ENCODE peak calls at places on chromosomes 16 and 17, in ten cellular contexts. V is PC-3, H is heart right ventricle, J is pancreas, A is cardiac muscle cell, R is brain microvascular endothelial cell, F is transverse colon, N is ovary, M is kidney epithelial cell, Q is mucosa of descending colon. E is an unnamed sample.

GRCh38 chr17:76433693-76434092 is 19.3 kb downstream of the UBE2O start:
- DNase-seq in V (no peak), H (no peak), J (no peak), A (no peak), R (no peak), F (no peak), N (no peak), M (no peak), Q (no peak), E (no peak)

GRCh38 chr17:43530303-43531081 is 15.6 kb downstream of the ETV4 start:
- DNase-seq in V (no peak), H (peak; percentile 84), J (peak; percentile 70), A (peak; percentile 95), R (peak; percentile 74), F (no peak), N (peak; percentile 93), M (peak; percentile 85), Q (peak; percentile 49), E (peak; percentile 79)

GRCh38 chr17:74357466-74357809 is 4.2 kb downstream of the BTBD17 start:
- DNase-seq in V (no peak), H (no peak), J (peak; percentile 55), A (no peak), R (no peak), F (no peak), N (no peak), M (no peak), Q (no peak), E (no peak)

GRCh38 chr16:51845586-51845985 is 694.5 kb upstream of the SALL1 start:
- DNase-seq in V (no peak), H (no peak), J (no peak), A (no peak), R (no peak), F (no peak), N (no peak), M (peak; percentile 51), Q (no peak), E (no peak)

GRCh38 chr17:2685696-2686095 is 25.9 kb downstream of the CLUH start:
- DNase-seq in V (no peak), H (no peak), J (peak; percentile 51), A (no peak), R (no peak), F (no peak), N (no peak), M (no peak), Q (no peak), E (no peak)

GRCh38 chr17:11986939-11987329 is 10.3 kb downstream of the ZNF18 start:
- DNase-seq in V (peak; percentile 84), H (peak; percentile 5), J (no peak), A (peak; percentile 73), R (peak; percentile 18), F (no peak), N (no peak), M (no peak), Q (no peak), E (peak; percentile 5)

GRCh38 chr16:72199938-72200337 is 28.0 kb upstream of the PMFBP1 start:
- DNase-seq in V (no peak), H (no peak), J (no peak), A (no peak), R (no peak), F (no peak), N (no peak), M (no peak), Q (no peak), E (no peak)

GRCh38 chr16:88331989-88332920 is 50.5 kb upstream of the ZNF469 start:
- DNase-seq in V (peak; percentile 98), H (no peak), J (no peak), A (peak; percentile 99), R (peak; percentile 99), F (peak; percentile 35), N (no peak), M (peak; percentile 96), Q (no peak), E (peak; percentile 99)

GRCh38 chr17:77919276-77919675 is 39.2 kb upstream of the TNRC6C start:
- DNase-seq in V (no peak), H (no peak), J (no peak), A (no peak), R (no peak), F (no peak), N (no peak), M (no peak), Q (no peak), E (no peak)

GRCh38 chr17:77916284-77916683 is 42.2 kb upstream of the TNRC6C start:
- DNase-seq in V (no peak), H (no peak), J (no peak), A (no peak), R (no peak), F (no peak), N (no peak), M (no peak), Q (no peak), E (no peak)

GRCh38 chr17:77915594-77916021 is 42.9 kb upstream of the TNRC6C start:
- DNase-seq in V (no peak), H (no peak), J (no peak), A (no peak), R (no peak), F (no peak), N (no peak), M (no peak), Q (no peak), E (no peak)

GRCh38 chr17:77916771-77917481 is 41.6 kb upstream of the TNRC6C start:
- DNase-seq in V (no peak), H (no peak), J (no peak), A (no peak), R (no peak), F (no peak), N (no peak), M (no peak), Q (no peak), E (no peak)

DNA sequence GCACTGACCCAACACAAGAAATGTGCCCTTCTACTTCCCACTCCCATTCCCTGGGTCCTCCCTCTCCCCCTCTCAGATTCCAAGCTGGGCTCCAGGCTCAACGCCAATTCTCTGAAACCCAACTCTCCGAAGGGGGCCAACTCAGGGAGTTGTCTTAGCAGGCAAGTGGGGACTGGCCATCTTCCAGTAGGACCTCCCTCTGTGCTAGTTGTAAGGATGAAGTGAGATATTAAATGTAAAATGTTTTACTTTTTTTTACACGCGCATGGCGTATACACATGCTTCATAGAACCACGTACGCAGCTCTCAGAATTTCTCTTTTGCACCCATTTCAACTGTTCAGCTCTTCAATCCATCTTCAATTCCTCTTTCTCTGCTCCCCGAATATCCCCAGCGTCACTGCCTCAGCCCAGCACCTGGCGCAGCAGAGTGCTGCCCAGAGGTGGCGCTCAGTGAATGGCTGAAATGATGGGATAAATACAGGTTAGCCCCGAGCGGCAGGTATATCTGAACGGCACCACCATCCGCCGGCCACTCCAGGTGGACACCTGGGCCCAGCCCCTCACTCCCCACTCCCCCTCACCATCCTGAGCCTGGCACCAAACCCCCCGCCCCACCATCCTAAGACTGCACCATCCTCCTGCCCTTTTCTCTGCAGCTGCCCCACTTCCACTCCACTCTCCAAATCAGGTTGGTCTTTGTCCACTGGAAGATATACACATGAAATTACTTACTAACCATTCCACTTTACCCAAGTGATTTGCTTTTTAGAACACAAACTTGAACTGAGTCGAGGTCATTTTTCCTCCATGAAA is 43.9 kb upstream of the TNRC6C start:
- DNase-seq in V (no peak), H (no peak), J (peak; percentile 59), A (peak; percentile 74), R (no peak), F (no peak), N (no peak), M (no peak), Q (peak; percentile 46), E (no peak)
- TF ChIP-seq CTCF in V (peak; percentile 50), H (no peak), J (no peak), A (no peak), R (no peak), F (no peak), N (no peak), M (peak; percentile 6), Q (no peak), E (peak; percentile 13)

DNA sequence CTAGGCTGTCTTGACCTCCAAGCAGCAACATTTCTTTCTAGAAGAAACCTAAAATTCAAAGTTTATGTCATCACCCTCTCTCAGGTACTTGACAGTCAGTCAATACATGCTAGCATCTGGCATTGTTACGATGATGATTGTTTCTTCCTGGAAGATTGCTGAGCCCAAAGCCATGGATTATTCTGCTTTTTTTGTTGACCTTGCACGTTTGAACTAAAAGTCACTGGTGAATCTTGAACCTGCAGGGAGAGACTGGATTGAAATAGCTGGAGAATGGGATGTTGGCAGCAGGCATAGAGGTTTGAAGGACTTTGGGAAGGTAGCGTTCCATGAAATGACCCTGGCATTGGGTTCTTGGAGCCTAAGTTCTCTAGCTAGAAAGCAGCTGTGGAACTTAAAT is 42.9 kb downstream of the SHISA9 start:
- DNase-seq in V (no peak), H (no peak), J (no peak), A (no peak), R (no peak), F (no peak), N (no peak), M (no peak), Q (no peak), E (no peak)
- H3K4me3 ChIP-seq in V (no peak overlapping the region), H (no peak overlapping the region), J (no peak overlapping the region), A (no peak overlapping the region), R (no peak overlapping the region), F (no peak overlapping the region), N (no peak overlapping the region), M (no peak overlapping the region), Q (no peak overlapping the region), E (no peak overlapping the region)

GRCh38 chr16:85329999-85330693 is 217.9 kb upstream of the CIBAR2 start:
- DNase-seq in V (no peak), H (no peak), J (no peak), A (no peak), R (no peak), F (no peak), N (no peak), M (no peak), Q (no peak), E (no peak)

GRCh38 chr16:85329059-85329812 is 217.0 kb upstream of the CIBAR2 start:
- DNase-seq in V (no peak), H (no peak), J (no peak), A (peak; percentile 38), R (peak; percentile 54), F (peak; percentile 68), N (no peak), M (no peak), Q (peak; percentile 66), E (peak; percentile 86)

GRCh38 chr16:85332175-85332574 is 219.9 kb upstream of the CIBAR2 start:
- DNase-seq in V (no peak), H (no peak), J (no peak), A (no peak), R (no peak), F (no peak), N (no peak), M (no peak), Q (no peak), E (no peak)

GRCh38 chr16:85331685-85332084 is 219.4 kb upstream of the CIBAR2 start:
- DNase-seq in V (no peak), H (no peak), J (no peak), A (no peak), R (no peak), F (peak; percentile 79), N (no peak), M (no peak), Q (peak; percentile 82), E (no peak)

GRCh38 chr16:85330694-85331188 is 218.5 kb upstream of the CIBAR2 start:
- DNase-seq in V (peak; percentile 71), H (no peak), J (no peak), A (peak; percentile 91), R (peak; percentile 72), F (no peak), N (no peak), M (peak; percentile 61), Q (no peak), E (no peak)
- TF ChIP-seq CTCF in V (peak; percentile 49), H (peak; percentile 35), J (peak; percentile 33), A (peak; percentile 71), R (peak; percentile 76), F (peak; percentile 41), N (no peak), M (peak; percentile 52), Q (no peak), E (peak; percentile 67)

GRCh38 chr17:45225964-45226530 is 4.4 kb downstream of the FMNL1 start:
- DNase-seq in V (no peak), H (peak; percentile 71), J (peak; percentile 54), A (no peak), R (no peak), F (peak; percentile 91), N (no peak), M (no peak), Q (peak; percentile 83), E (no peak)

GRCh38 chr17:45223541-45224528 is 2.1 kb downstream of the FMNL1 start:
- DNase-seq in V (no peak), H (no peak), J (peak; percentile 59), A (no peak), R (no peak), F (no peak), N (no peak), M (no peak), Q (no peak), E (no peak)

GRCh38 chr17:45222994-45223540 is 1.4 kb downstream of the FMNL1 start:
- DNase-seq in V (no peak), H (no peak), J (no peak), A (no peak), R (no peak), F (no peak), N (no peak), M (no peak), Q (no peak), E (no peak)

GRCh38 chr17:45225051-45225700 is 3.5 kb downstream of the FMNL1 start:
- DNase-seq in V (peak; percentile 91), H (no peak), J (no peak), A (no peak), R (no peak), F (no peak), N (no peak), M (no peak), Q (no peak), E (no peak)

GRCh38 chr17:45224671-45225050 is 3.0 kb downstream of the FMNL1 start:
- DNase-seq in V (no peak), H (no peak), J (no peak), A (no peak), R (no peak), F (no peak), N (no peak), M (no peak), Q (no peak), E (no peak)
- H3K4me3 ChIP-seq in V (no peak overlapping the region), H (no peak overlapping the region), J (peak overlapping the region; percentile 61), A (no peak overlapping the region), R (no peak overlapping the region), F (peak overlapping the region; percentile 54), N (no peak overlapping the region), M (no peak overlapping the region), Q (no peak overlapping the region), E (no peak overlapping the region)

E was measured in retinal pigment epithelial cell.